ENCODE peak calls at places on chromosome 20, in ten cellular contexts. X, L, N, R, M, O, A, D, C and P are unnamed samples.

GRCh38 chr20:5480824-5481600 is 164.3 kb upstream of the PROKR2 start:
- DNase-seq in D (no peak), C (no peak), L (no peak), X (no peak), O (no peak), R (no peak), N (no peak), A (peak; percentile 97), M (no peak), P (no peak)

GRCh38 chr20:57469418-57470211 is 55.3 kb downstream of the CTCFL start:
- DNase-seq in X (no peak), R (no peak), N (no peak), O (peak; percentile 65), M (no peak), C (no peak), A (no peak), D (no peak), L (no peak), P (no peak)

GRCh38 chr20:17859002-17859615 is 109.5 kb downstream of the SNX5 start:
- DNase-seq in A (no peak), C (no peak), N (no peak), M (no peak), D (no peak), R (no peak), O (no peak), X (no peak), L (no peak), P (peak; percentile 59)

GRCh38 chr20:8060977-8061376 is 41.4 kb upstream of the TMX4 start:
- DNase-seq in M (no peak), C (no peak), R (no peak), D (no peak), L (no peak), A (no peak), O (no peak), N (no peak), X (no peak), P (no peak)

GRCh38 chr20:9228774-9229450 is 160.0 kb downstream of the PLCB4 start:
- DNase-seq in N (no peak), M (peak; percentile 60), L (no peak), C (no peak), R (no peak), X (no peak), A (no peak), D (no peak), O (no peak), P (no peak)

GRCh38 chr20:56626367-56627121 is 2.6 kb upstream of the TFAP2C start:
- DNase-seq in O (peak; percentile 74), L (no peak), R (no peak), D (no peak), A (no peak), C (no peak), M (no peak), X (no peak), N (no peak), P (no peak)

GRCh38 chr20:4681971-4682370 is 39.7 kb upstream of the PRND start:
- DNase-seq in R (no peak), X (no peak), M (peak; percentile 73), C (no peak), N (no peak), O (no peak), D (no peak), A (no peak), L (no peak), P (no peak)

GRCh38 chr20:16537025-16537665 is 36.1 kb downstream of the KIF16B start:
- DNase-seq in X (no peak), A (no peak), O (no peak), N (no peak), C (no peak), L (no peak), D (no peak), R (no peak), M (no peak), P (no peak)

GRCh38 chr20:36861875-36862801 is 13.8 kb upstream of the TLDC2 start:
- DNase-seq in R (no peak), A (peak; percentile 60), X (peak; percentile 90), C (no peak), L (peak; percentile 90), O (peak; percentile 91), M (peak; percentile 98), D (peak; percentile 80), N (no peak), P (no peak)

GRCh38 chr20:54980321-54980960 is 505.0 kb downstream of the DOK5 start:
- DNase-seq in L (no peak), N (no peak), M (no peak), R (no peak), D (no peak), X (no peak), O (peak; percentile 24), A (no peak), C (no peak), P (no peak)

GRCh38 chr20:13868331-13868730 is 83.5 kb downstream of the NDUFAF5 start:
- DNase-seq in X (no peak), L (no peak), M (no peak), C (no peak), A (no peak), N (no peak), O (no peak), R (no peak), D (no peak), P (no peak)

GRCh38 chr20:2519115-2519815 is 10.6 kb upstream of the ZNF343 start:
- DNase-seq in C (no peak), O (no peak), D (no peak), A (no peak), R (no peak), L (no peak), X (no peak), M (no peak), N (no peak), P (no peak)